ENCODE peak calls at places on chromosome 11, in nine cellular contexts. T, J, V, O, N, Z, B, W and L are unnamed samples.

GRCh38 chr11:17314232-17314547 is 37.4 kb upstream of the NCR3LG1 start:
- DNase-seq in T (peak; percentile 49), N (peak; percentile 58), V (no peak), Z (no peak), O (no peak), W (no peak), J (no peak), B (no peak), L (no peak)

GRCh38 chr11:128914216-128915147 is 23.3 kb downstream of the KCNJ5 start:
- DNase-seq in O (no peak), N (no peak), B (no peak), T (no peak), V (no peak), Z (no peak), W (no peak), J (no peak), L (no peak)

GRCh38 chr11:2589538-2589934 is 110.3 kb downstream of the KCNQ1OT1 start:
- DNase-seq in N (no peak), V (no peak), Z (no peak), B (no peak), O (no peak), J (peak; percentile 5), T (no peak), W (no peak), L (no peak)

GRCh38 chr11:5841797-5842196 is at the start of gene OR52E6:
- DNase-seq in T (no peak), W (no peak), J (no peak), Z (no peak), B (no peak), V (no peak), N (no peak), O (no peak), L (no peak)

GRCh38 chr11:69178819-69179482 is 23.2 kb downstream of the SMIM38 start:
- DNase-seq in Z (no peak), V (peak; percentile 47), W (no peak), B (no peak), N (no peak), T (no peak), J (no peak), O (no peak), L (no peak)

GRCh38 chr11:59012942-59013256 is 73.2 kb upstream of the GLYATL1B start:
- DNase-seq in V (peak; percentile 41), T (no peak), O (no peak), J (no peak), Z (no peak), W (no peak), B (no peak), N (no peak), L (no peak)

GRCh38 chr11:92397356-92397755 is 172.7 kb downstream of the FAT3 start:
- DNase-seq in B (no peak), Z (no peak), W (no peak), N (no peak), J (no peak), O (no peak), T (no peak), V (no peak), L (no peak)

GRCh38 chr11:36404831-36405230 is 105.2 kb downstream of the TRAF6 start:
- DNase-seq in B (no peak), W (no peak), O (no peak), V (no peak), Z (no peak), N (no peak), J (no peak), T (no peak), L (no peak)

GRCh38 chr11:30585067-30585891 is 874 bp downstream of the MPPED2 start:
- DNase-seq in J (peak; percentile 35), T (no peak), B (peak; percentile 18), W (no peak), Z (no peak), O (no peak), N (no peak), V (peak; percentile 34), L (no peak)

GRCh38 chr11:47302853-47303252 is 32.9 kb downstream of the MADD start:
- DNase-seq in T (no peak), Z (no peak), J (no peak), B (no peak), N (no peak), V (no peak), O (no peak), W (no peak), L (no peak)

GRCh38 chr11:111347002-111347722 is 31.9 kb downstream of the POU2AF1 start:
- DNase-seq in N (no peak), W (peak; percentile 32), V (no peak), T (no peak), J (no peak), O (no peak), B (no peak), Z (no peak), L (no peak)

GRCh38 chr11:7833527-7833926 is 36.8 kb upstream of the OR5P2 start:
- DNase-seq in V (no peak), N (no peak), B (no peak), W (no peak), T (no peak), Z (no peak), O (no peak), J (no peak), L (no peak)

GRCh38 chr11:2551131-2551530 is 106.3 kb downstream of the KCNQ1 start:
- DNase-seq in T (no peak), J (no peak), B (no peak), N (no peak), Z (no peak), O (no peak), V (no peak), W (no peak), L (no peak)

GRCh38 chr11:83721286-83721685 is 435.1 kb upstream of the CCDC90B start:
- DNase-seq in V (no peak), W (no peak), J (no peak), O (no peak), T (peak; percentile 35), Z (no peak), N (no peak), B (no peak), L (no peak)

GRCh38 chr11:117621226-117621625 is 175.8 kb downstream of the DSCAML1 start:
- DNase-seq in O (peak; percentile 8), W (peak; percentile 44), V (no peak), B (no peak), J (no peak), N (peak; percentile 48), Z (no peak), T (peak; percentile 56), L (no peak)
- TF ChIP-seq CTCF in O (peak; percentile 72), W (peak; percentile 63), V (no peak), B (peak; percentile 19), J (peak; percentile 34), N (peak; percentile 71), Z (peak; percentile 37), T (peak; percentile 83), L (peak; percentile 75)

GRCh38 chr11:125262194-125262824 is 97.8 kb downstream of the PKNOX2 start:
- DNase-seq in Z (no peak), N (no peak), T (no peak), B (no peak), W (no peak), O (no peak), J (peak; percentile 17), V (no peak), L (no peak)
- TF ChIP-seq CTCF in Z (no peak), N (no peak), T (no peak), B (no peak), W (no peak), O (no peak), J (no peak), V (no peak), L (no peak)

GRCh38 chr11:105220175-105220574 is 80.6 kb upstream of the CARD18 start:
- DNase-seq in V (no peak), T (no peak), B (no peak), Z (no peak), O (no peak), W (no peak), N (no peak), J (no peak), L (no peak)

GRCh38 chr11:105219670-105220069 is 80.1 kb upstream of the CARD18 start:
- DNase-seq in Z (no peak), B (no peak), W (no peak), O (no peak), J (no peak), V (no peak), T (no peak), N (no peak), L (no peak)

GRCh38 chr11:105215528-105215927 is 76.0 kb upstream of the CARD18 start:
- DNase-seq in B (no peak), J (no peak), V (no peak), T (peak; percentile 14), N (no peak), Z (no peak), W (no peak), O (no peak), L (no peak)

GRCh38 chr11:105224859-105225258 is 85.3 kb upstream of the CARD18 start:
- DNase-seq in T (no peak), V (no peak), W (no peak), Z (no peak), N (no peak), O (no peak), B (no peak), J (no peak), L (no peak)

DNA sequence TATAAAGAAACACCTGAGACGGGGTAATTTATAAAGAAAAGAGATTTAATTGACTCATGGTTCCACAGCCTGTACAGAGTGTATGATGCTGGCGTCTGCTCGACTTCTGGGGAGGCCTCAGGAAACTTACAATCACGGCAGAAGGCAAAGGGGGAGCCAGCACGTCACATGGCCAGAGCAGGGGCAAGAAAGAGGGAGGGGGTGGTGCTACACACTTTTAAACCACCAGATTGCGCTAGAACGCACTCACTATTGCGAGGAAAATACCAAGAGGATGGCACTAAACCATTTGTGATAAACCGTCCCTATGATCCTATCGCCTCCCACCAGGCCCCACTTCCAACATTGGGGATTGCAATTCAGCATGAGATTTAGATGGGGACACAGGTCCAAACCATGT is 79.7 kb upstream of the CARD18 start:
- DNase-seq in T (peak; percentile 18), Z (no peak), V (no peak), O (no peak), B (no peak), N (no peak), W (peak; percentile 3), J (no peak), L (no peak)
- TF ChIP-seq CTCF in T (peak; percentile 18), Z (no peak), V (no peak), O (peak; percentile 10), B (no peak), N (peak; percentile 21), W (no peak), J (no peak), L (no peak)

GRCh38 chr11:46290598-46291309 is 13.3 kb downstream of the CREB3L1 start:
- DNase-seq in W (no peak), B (no peak), J (peak; percentile 50), T (peak; percentile 33), V (peak; percentile 62), Z (peak; percentile 94), N (peak; percentile 94), O (no peak), L (peak; percentile 74)

GRCh38 chr11:46293066-46293465 is 15.6 kb downstream of the CREB3L1 start:
- DNase-seq in O (no peak), W (no peak), V (no peak), Z (no peak), T (no peak), J (no peak), B (no peak), N (no peak), L (no peak)

GRCh38 chr11:46290021-46290420 is 12.6 kb downstream of the CREB3L1 start:
- DNase-seq in Z (no peak), T (no peak), J (no peak), B (no peak), N (no peak), W (no peak), O (no peak), V (no peak), L (no peak)

GRCh38 chr11:46293616-46294015 is 16.2 kb downstream of the CREB3L1 start:
- DNase-seq in O (no peak), T (peak; percentile 47), V (no peak), J (no peak), N (peak; percentile 93), Z (no peak), W (no peak), B (no peak), L (no peak)

GRCh38 chr11:46291441-46292143 is 14.1 kb downstream of the CREB3L1 start:
- DNase-seq in V (no peak), N (peak; percentile 55), W (no peak), O (no peak), T (peak; percentile 34), J (no peak), B (no peak), Z (no peak), L (no peak)
- TF ChIP-seq CTCF in V (no peak), N (peak; percentile 23), W (no peak), O (no peak), T (no peak), J (no peak), B (no peak), Z (no peak), L (no peak)